ENCODE peak calls at places on chromosomes 4 and X, in nine cellular contexts. One of them, this sample, is unnamed.
A peak's percentile ranks its signal among the peaks of the same experiment; 100 is the strongest.

GRCh38 chr4:20323991-20324390 is 72.3 kb downstream of the SLIT2 start:
- DNase-seq in astrocyte of the cerebellum: no peak
- DNase-seq in colonic mucosa: no peak
- DNase-seq in sigmoid colon: no peak
- DNase-seq in choroid plexus epithelial cell: no peak
- DNase-seq in cardiac fibroblast: no peak
- DNase-seq in GM06990: no peak
- DNase-seq in GM23338: no peak
- DNase-seq in fibroblast of pulmonary artery: no peak
- DNase-seq in this sample: no peak

GRCh38 chr4:66911898-66912297 is 633.4 kb downstream of the CENPC start:
- DNase-seq in colonic mucosa: no peak
- DNase-seq in astrocyte of the cerebellum: peak; percentile 89
- DNase-seq in cardiac fibroblast: peak; percentile 26
- DNase-seq in GM06990: no peak
- DNase-seq in GM23338: no peak
- DNase-seq in choroid plexus epithelial cell: peak; percentile 54
- DNase-seq in fibroblast of pulmonary artery: peak; percentile 69
- DNase-seq in sigmoid colon: no peak
- DNase-seq in this sample: no peak

GRCh38 chr4:94334962-94335361 is 7.7 kb downstream of the HPGDS start:
- DNase-seq in GM06990: no peak
- DNase-seq in fibroblast of pulmonary artery: no peak
- DNase-seq in sigmoid colon: no peak
- DNase-seq in choroid plexus epithelial cell: no peak
- DNase-seq in GM23338: peak; percentile 15
- DNase-seq in colonic mucosa: no peak
- DNase-seq in cardiac fibroblast: no peak
- DNase-seq in astrocyte of the cerebellum: no peak
- DNase-seq in this sample: no peak

GRCh38 chrX:126164689-126165400 is 1.2 kb downstream of the DCAF12L2 start:
- DNase-seq in GM23338: no peak
- DNase-seq in cardiac fibroblast: no peak
- DNase-seq in GM06990: no peak
- DNase-seq in astrocyte of the cerebellum: no peak
- DNase-seq in choroid plexus epithelial cell: no peak
- DNase-seq in colonic mucosa: no peak
- DNase-seq in fibroblast of pulmonary artery: no peak
- DNase-seq in sigmoid colon: no peak
- DNase-seq in this sample: no peak

GRCh38 chr4:67680568-67681222 is 20.3 kb downstream of the UBA6 start:
- DNase-seq in colonic mucosa: no peak
- DNase-seq in choroid plexus epithelial cell: peak; percentile 66
- DNase-seq in astrocyte of the cerebellum: no peak
- DNase-seq in GM06990: no peak
- DNase-seq in cardiac fibroblast: peak; percentile 16
- DNase-seq in sigmoid colon: no peak
- DNase-seq in GM23338: no peak
- DNase-seq in fibroblast of pulmonary artery: peak; percentile 38
- DNase-seq in this sample: no peak

GRCh38 chrX:136542281-136542680 is 10.3 kb downstream of the VGLL1 start:
- DNase-seq in astrocyte of the cerebellum: no peak
- DNase-seq in GM23338: no peak
- DNase-seq in colonic mucosa: no peak
- DNase-seq in fibroblast of pulmonary artery: no peak
- DNase-seq in sigmoid colon: no peak
- DNase-seq in GM06990: no peak
- DNase-seq in cardiac fibroblast: no peak
- DNase-seq in choroid plexus epithelial cell: no peak
- DNase-seq in this sample: no peak

GRCh38 chr4:98838977-98839618 is 89.8 kb downstream of the EIF4E start:
- DNase-seq in cardiac fibroblast: peak; percentile 92
- DNase-seq in fibroblast of pulmonary artery: peak; percentile 90
- DNase-seq in GM06990: no peak
- DNase-seq in colonic mucosa: no peak
- DNase-seq in astrocyte of the cerebellum: no peak
- DNase-seq in sigmoid colon: no peak
- DNase-seq in choroid plexus epithelial cell: peak; percentile 77
- DNase-seq in GM23338: no peak
- DNase-seq in this sample: peak; percentile 30

GRCh38 chr4:36264205-36264826 is 17.1 kb upstream of the DTHD1 start:
- DNase-seq in GM23338: no peak
- DNase-seq in GM06990: no peak
- DNase-seq in sigmoid colon: no peak
- DNase-seq in cardiac fibroblast: no peak
- DNase-seq in astrocyte of the cerebellum: no peak
- DNase-seq in choroid plexus epithelial cell: no peak
- DNase-seq in fibroblast of pulmonary artery: no peak
- DNase-seq in colonic mucosa: no peak
- DNase-seq in this sample: no peak

GRCh38 chr4:111475001-111475400 is 670.3 kb upstream of the FAM241A start:
- DNase-seq in fibroblast of pulmonary artery: peak; percentile 18
- DNase-seq in GM23338: peak; percentile 85
- DNase-seq in colonic mucosa: peak; percentile 58
- DNase-seq in cardiac fibroblast: peak; percentile 30
- DNase-seq in choroid plexus epithelial cell: peak; percentile 55
- DNase-seq in GM06990: no peak
- DNase-seq in sigmoid colon: no peak
- DNase-seq in astrocyte of the cerebellum: peak; percentile 53
- DNase-seq in this sample: no peak

GRCh38 chr4:99383833-99384392 is 31.4 kb upstream of the ADH1C start:
- DNase-seq in choroid plexus epithelial cell: peak; percentile 92
- DNase-seq in astrocyte of the cerebellum: peak; percentile 34
- DNase-seq in GM06990: no peak
- DNase-seq in cardiac fibroblast: peak; percentile 95
- DNase-seq in GM23338: no peak
- DNase-seq in sigmoid colon: peak; percentile 84
- DNase-seq in colonic mucosa: no peak
- DNase-seq in fibroblast of pulmonary artery: peak; percentile 95
- DNase-seq in this sample: peak; percentile 98

GRCh38 chr4:147576084-147576483 is 41.1 kb upstream of the TMEM184C start:
- DNase-seq in sigmoid colon: no peak
- DNase-seq in GM23338: no peak
- DNase-seq in colonic mucosa: no peak
- DNase-seq in cardiac fibroblast: no peak
- DNase-seq in astrocyte of the cerebellum: no peak
- DNase-seq in GM06990: no peak
- DNase-seq in choroid plexus epithelial cell: no peak
- DNase-seq in fibroblast of pulmonary artery: no peak
- DNase-seq in this sample: no peak

GRCh38 chr4:101315041-101315440 is 32.3 kb downstream of the PPP3CA start:
- DNase-seq in cardiac fibroblast: no peak
- DNase-seq in colonic mucosa: no peak
- DNase-seq in GM06990: no peak
- DNase-seq in astrocyte of the cerebellum: no peak
- DNase-seq in sigmoid colon: no peak
- DNase-seq in choroid plexus epithelial cell: no peak
- DNase-seq in fibroblast of pulmonary artery: no peak
- DNase-seq in GM23338: no peak
- DNase-seq in this sample: no peak

GRCh38 chrX:111262086-111262485 is 8.2 kb downstream of the CAPN6 start:
- DNase-seq in fibroblast of pulmonary artery: no peak
- DNase-seq in colonic mucosa: no peak
- DNase-seq in GM23338: no peak
- DNase-seq in sigmoid colon: no peak
- DNase-seq in GM06990: no peak
- DNase-seq in astrocyte of the cerebellum: no peak
- DNase-seq in choroid plexus epithelial cell: peak; percentile 0
- DNase-seq in cardiac fibroblast: no peak
- DNase-seq in this sample: no peak

GRCh38 chr4:126799471-126799870 is 833.3 kb upstream of the INTU start:
- DNase-seq in fibroblast of pulmonary artery: no peak
- DNase-seq in astrocyte of the cerebellum: no peak
- DNase-seq in GM06990: no peak
- DNase-seq in choroid plexus epithelial cell: peak; percentile 55
- DNase-seq in cardiac fibroblast: peak; percentile 33
- DNase-seq in sigmoid colon: no peak
- DNase-seq in colonic mucosa: no peak
- DNase-seq in GM23338: no peak
- DNase-seq in this sample: no peak

GRCh38 chrX:132488092-132488749 is 617 bp downstream of the MBNL3 start:
- DNase-seq in GM23338: no peak
- DNase-seq in sigmoid colon: no peak
- DNase-seq in colonic mucosa: no peak
- DNase-seq in fibroblast of pulmonary artery: peak; percentile 52
- DNase-seq in GM06990: no peak
- DNase-seq in choroid plexus epithelial cell: peak; percentile 37
- DNase-seq in cardiac fibroblast: peak; percentile 48
- DNase-seq in astrocyte of the cerebellum: no peak
- DNase-seq in this sample: no peak

GRCh38 chr4:184306470-184306869 is 88.8 kb upstream of the ENPP6 start:
- DNase-seq in GM06990: no peak
- DNase-seq in choroid plexus epithelial cell: no peak
- DNase-seq in sigmoid colon: no peak
- DNase-seq in fibroblast of pulmonary artery: no peak
- DNase-seq in GM23338: no peak
- DNase-seq in cardiac fibroblast: no peak
- DNase-seq in colonic mucosa: peak; percentile 16
- DNase-seq in astrocyte of the cerebellum: no peak
- DNase-seq in this sample: no peak

GRCh38 chr4:100462206-100462605 is 55.6 kb downstream of the EMCN start:
- DNase-seq in cardiac fibroblast: no peak
- DNase-seq in colonic mucosa: no peak
- DNase-seq in GM06990: no peak
- DNase-seq in choroid plexus epithelial cell: no peak
- DNase-seq in fibroblast of pulmonary artery: peak; percentile 27
- DNase-seq in GM23338: no peak
- DNase-seq in sigmoid colon: no peak
- DNase-seq in astrocyte of the cerebellum: peak; percentile 6
- DNase-seq in this sample: no peak

GRCh38 chr4:71259305-71259704 is 79.5 kb upstream of the SLC4A4 start:
- DNase-seq in GM06990: no peak
- DNase-seq in astrocyte of the cerebellum: no peak
- DNase-seq in sigmoid colon: no peak
- DNase-seq in colonic mucosa: no peak
- DNase-seq in choroid plexus epithelial cell: no peak
- DNase-seq in GM23338: no peak
- DNase-seq in cardiac fibroblast: no peak
- DNase-seq in fibroblast of pulmonary artery: no peak
- DNase-seq in this sample: no peak

GRCh38 chrX:112628288-112628687 is 51.5 kb downstream of the LHFPL1 start:
- DNase-seq in sigmoid colon: no peak
- DNase-seq in colonic mucosa: no peak
- DNase-seq in astrocyte of the cerebellum: no peak
- DNase-seq in fibroblast of pulmonary artery: no peak
- DNase-seq in GM23338: no peak
- DNase-seq in GM06990: no peak
- DNase-seq in choroid plexus epithelial cell: no peak
- DNase-seq in cardiac fibroblast: no peak
- DNase-seq in this sample: no peak

DNA sequence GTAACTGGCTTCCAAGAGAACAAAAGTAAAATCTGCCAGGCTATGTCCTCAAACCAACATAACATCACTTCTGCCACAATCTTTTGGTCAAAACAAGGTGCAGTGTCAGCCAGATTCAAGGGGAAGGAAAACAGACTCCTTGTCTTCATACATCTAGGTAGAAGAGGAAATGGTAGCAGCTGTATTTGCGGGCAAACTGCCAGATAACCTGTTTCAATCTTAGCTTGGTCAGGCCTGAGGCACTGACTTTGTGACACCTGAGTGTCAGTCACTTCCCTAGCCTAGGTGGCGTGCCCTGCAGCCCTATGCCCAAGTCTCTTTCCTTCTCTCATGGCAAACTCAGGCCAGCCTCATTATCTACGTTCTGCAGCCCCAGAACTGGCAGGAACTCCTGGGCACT is 146.2 kb upstream of the JADE1 start:
- DNase-seq in cardiac fibroblast: no peak
- DNase-seq in astrocyte of the cerebellum: no peak
- DNase-seq in GM06990: peak; percentile 13
- DNase-seq in GM23338: no peak
- DNase-seq in choroid plexus epithelial cell: no peak
- DNase-seq in sigmoid colon: no peak
- DNase-seq in colonic mucosa: peak; percentile 48
- DNase-seq in fibroblast of pulmonary artery: no peak
- DNase-seq in this sample: no peak
- TF ChIP-seq CTCF in cardiac fibroblast: no peak
- TF ChIP-seq CTCF in astrocyte of the cerebellum: no peak
- TF ChIP-seq CTCF in GM06990: no peak
- TF ChIP-seq CTCF in GM23338: no peak
- TF ChIP-seq CTCF in choroid plexus epithelial cell: no peak
- TF ChIP-seq CTCF in sigmoid colon: no peak
- TF ChIP-seq CTCF in colonic mucosa: no peak
- TF ChIP-seq CTCF in fibroblast of pulmonary artery: no peak
- TF ChIP-seq CTCF in this sample: no peak

DNA sequence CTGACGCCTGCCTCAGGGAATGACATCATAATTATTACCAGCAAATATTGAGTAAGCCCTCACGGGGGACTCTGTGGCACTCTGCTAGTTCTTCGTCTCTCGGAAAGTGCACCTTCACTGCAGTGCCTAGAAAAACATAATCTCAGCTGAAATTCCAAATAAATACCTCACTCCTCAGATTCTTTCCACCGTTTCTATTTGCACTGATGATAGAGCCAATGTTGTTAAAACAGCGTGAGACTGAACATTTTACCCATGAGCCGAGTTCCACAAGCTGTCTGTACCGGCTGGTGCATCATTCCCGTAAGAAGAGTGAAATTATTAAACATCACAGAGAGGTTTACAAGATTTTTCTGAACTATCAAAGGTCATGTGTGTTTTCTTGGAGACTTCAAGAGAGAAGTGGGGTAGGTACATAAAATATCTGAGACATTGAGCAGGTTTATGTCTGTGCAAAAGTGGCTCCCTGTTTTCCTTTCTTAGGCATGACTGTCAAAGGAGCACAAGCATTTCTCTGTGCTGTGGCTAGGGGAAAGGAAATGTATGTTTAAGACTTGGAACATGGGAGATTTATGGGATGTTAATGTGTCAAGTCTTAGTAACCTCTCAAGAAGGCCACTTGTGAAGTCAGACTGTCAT is 119.6 kb downstream of the CBLL2 start:
- DNase-seq in choroid plexus epithelial cell: peak; percentile 62
- DNase-seq in astrocyte of the cerebellum: no peak
- DNase-seq in GM23338: no peak
- DNase-seq in GM06990: no peak
- DNase-seq in cardiac fibroblast: no peak
- DNase-seq in fibroblast of pulmonary artery: no peak
- DNase-seq in sigmoid colon: no peak
- DNase-seq in colonic mucosa: no peak
- DNase-seq in this sample: no peak
- H3K4me3 ChIP-seq in choroid plexus epithelial cell: no peak overlapping the region
- H3K4me3 ChIP-seq in astrocyte of the cerebellum: no peak overlapping the region
- H3K4me3 ChIP-seq in GM23338: no peak overlapping the region
- H3K4me3 ChIP-seq in GM06990: no peak overlapping the region
- H3K4me3 ChIP-seq in cardiac fibroblast: no peak overlapping the region
- H3K4me3 ChIP-seq in fibroblast of pulmonary artery: no peak overlapping the region
- H3K4me3 ChIP-seq in sigmoid colon: no peak overlapping the region
- H3K4me3 ChIP-seq in colonic mucosa: no peak overlapping the region
- H3K4me3 ChIP-seq in this sample: no peak overlapping the region

GRCh38 chr4:10506077-10506476 is 48.9 kb upstream of the ZNF518B start:
- DNase-seq in fibroblast of pulmonary artery: no peak
- DNase-seq in GM06990: no peak
- DNase-seq in cardiac fibroblast: no peak
- DNase-seq in choroid plexus epithelial cell: no peak
- DNase-seq in GM23338: no peak
- DNase-seq in astrocyte of the cerebellum: no peak
- DNase-seq in sigmoid colon: no peak
- DNase-seq in colonic mucosa: no peak
- DNase-seq in this sample: no peak
- TF ChIP-seq CTCF in fibroblast of pulmonary artery: no peak
- TF ChIP-seq CTCF in GM06990: no peak
- TF ChIP-seq CTCF in cardiac fibroblast: no peak
- TF ChIP-seq CTCF in choroid plexus epithelial cell: no peak
- TF ChIP-seq CTCF in GM23338: no peak
- TF ChIP-seq CTCF in astrocyte of the cerebellum: no peak
- TF ChIP-seq CTCF in sigmoid colon: no peak
- TF ChIP-seq CTCF in colonic mucosa: no peak
- TF ChIP-seq CTCF in this sample: no peak

GRCh38 chr4:153116101-153116680 is 88.1 kb upstream of the TRIM2 start:
- DNase-seq in GM23338: no peak
- DNase-seq in astrocyte of the cerebellum: no peak
- DNase-seq in cardiac fibroblast: no peak
- DNase-seq in GM06990: no peak
- DNase-seq in sigmoid colon: no peak
- DNase-seq in colonic mucosa: no peak
- DNase-seq in choroid plexus epithelial cell: no peak
- DNase-seq in fibroblast of pulmonary artery: no peak
- DNase-seq in this sample: no peak
- H3K4me3 ChIP-seq in GM23338: no peak overlapping the region
- H3K4me3 ChIP-seq in astrocyte of the cerebellum: no peak overlapping the region
- H3K4me3 ChIP-seq in cardiac fibroblast: peak overlapping the region; percentile 26
- H3K4me3 ChIP-seq in GM06990: peak overlapping the region; percentile 12
- H3K4me3 ChIP-seq in sigmoid colon: no peak overlapping the region
- H3K4me3 ChIP-seq in colonic mucosa: peak overlapping the region; percentile 3
- H3K4me3 ChIP-seq in choroid plexus epithelial cell: no peak overlapping the region
- H3K4me3 ChIP-seq in fibroblast of pulmonary artery: peak overlapping the region; percentile 17
- H3K4me3 ChIP-seq in this sample: peak overlapping the region; percentile 31